ENCODE peak calls at places on chromosomes 12 and 14, in eight cellular contexts. One of them, this sample, is unnamed.

GRCh38 chr12:96876966-96877365 is 30.1 kb upstream of the NEDD1 start:
- DNase-seq in NB4: no peak
- DNase-seq in HCT116: no peak
- DNase-seq in K562: no peak
- DNase-seq in WTC11: no peak
- DNase-seq in H1: no peak
- DNase-seq in A549: no peak
- DNase-seq in endothelial cell of umbilical vein: no peak
- DNase-seq in this sample: no peak

GRCh38 chr12:106049546-106049945 is 89.2 kb downstream of the NUAK1 start:
- DNase-seq in endothelial cell of umbilical vein: no peak
- DNase-seq in A549: no peak
- DNase-seq in WTC11: no peak
- DNase-seq in NB4: no peak
- DNase-seq in K562: no peak
- DNase-seq in HCT116: no peak
- DNase-seq in H1: no peak
- DNase-seq in this sample: no peak

GRCh38 chr12:115149279-115149678 is 465.3 kb upstream of the TBX3 start:
- DNase-seq in HCT116: no peak
- DNase-seq in WTC11: no peak
- DNase-seq in NB4: no peak
- DNase-seq in A549: no peak
- DNase-seq in endothelial cell of umbilical vein: no peak
- DNase-seq in H1: no peak
- DNase-seq in K562: no peak
- DNase-seq in this sample: no peak

GRCh38 chr14:68384881-68385280 is 408.0 kb downstream of the ZFP36L1 start:
- DNase-seq in A549: no peak
- DNase-seq in H1: no peak
- DNase-seq in endothelial cell of umbilical vein: no peak
- DNase-seq in HCT116: no peak
- DNase-seq in NB4: no peak
- DNase-seq in WTC11: no peak
- DNase-seq in K562: no peak
- DNase-seq in this sample: no peak

GRCh38 chr14:103087343-103087835 is 3.4 kb downstream of the LBHD2 start:
- DNase-seq in endothelial cell of umbilical vein: no peak
- DNase-seq in H1: no peak
- DNase-seq in A549: no peak
- DNase-seq in HCT116: no peak
- DNase-seq in NB4: no peak
- DNase-seq in WTC11: no peak
- DNase-seq in K562: no peak
- DNase-seq in this sample: peak; percentile 62

GRCh38 chr12:47773062-47773857 is at the start of gene SLC48A1:
- DNase-seq in H1: peak; percentile 85
- DNase-seq in NB4: peak; percentile 80
- DNase-seq in A549: peak; percentile 72
- DNase-seq in endothelial cell of umbilical vein: peak; percentile 54
- DNase-seq in K562: peak; percentile 94
- DNase-seq in HCT116: no peak
- DNase-seq in WTC11: peak; percentile 80
- DNase-seq in this sample: peak; percentile 97

GRCh38 chr12:131363416-131363815 is 347.5 kb upstream of the SFSWAP start:
- DNase-seq in endothelial cell of umbilical vein: no peak
- DNase-seq in H1: no peak
- DNase-seq in K562: no peak
- DNase-seq in NB4: no peak
- DNase-seq in A549: no peak
- DNase-seq in WTC11: no peak
- DNase-seq in HCT116: no peak
- DNase-seq in this sample: no peak

GRCh38 chr14:54257424-54257823 is 139.4 kb upstream of the CDKN3 start:
- DNase-seq in HCT116: no peak
- DNase-seq in WTC11: no peak
- DNase-seq in K562: no peak
- DNase-seq in H1: no peak
- DNase-seq in endothelial cell of umbilical vein: no peak
- DNase-seq in A549: no peak
- DNase-seq in NB4: no peak
- DNase-seq in this sample: no peak

GRCh38 chr12:92740421-92740820 is 37.6 kb downstream of the PLEKHG7 start:
- DNase-seq in NB4: no peak
- DNase-seq in endothelial cell of umbilical vein: no peak
- DNase-seq in A549: no peak
- DNase-seq in WTC11: no peak
- DNase-seq in HCT116: no peak
- DNase-seq in H1: no peak
- DNase-seq in K562: no peak
- DNase-seq in this sample: no peak

GRCh38 chr14:106318700-106319099 is 792.3 kb downstream of the TMEM121 start:
- DNase-seq in HCT116: no peak
- DNase-seq in endothelial cell of umbilical vein: no peak
- DNase-seq in H1: no peak
- DNase-seq in WTC11: no peak
- DNase-seq in NB4: peak; percentile 3
- DNase-seq in K562: peak; percentile 53
- DNase-seq in A549: no peak
- DNase-seq in this sample: peak; percentile 57

GRCh38 chr12:56271031-56271430 is 4.3 kb downstream of the COQ10A start:
- DNase-seq in NB4: peak; percentile 52
- DNase-seq in HCT116: no peak
- DNase-seq in A549: peak; percentile 48
- DNase-seq in H1: no peak
- DNase-seq in K562: peak; percentile 36
- DNase-seq in WTC11: no peak
- DNase-seq in endothelial cell of umbilical vein: peak; percentile 39
- DNase-seq in this sample: no peak

GRCh38 chr14:72590577-72590976 is 303.3 kb downstream of the DPF3 start:
- DNase-seq in HCT116: no peak
- DNase-seq in A549: no peak
- DNase-seq in H1: no peak
- DNase-seq in NB4: no peak
- DNase-seq in K562: no peak
- DNase-seq in endothelial cell of umbilical vein: no peak
- DNase-seq in WTC11: no peak
- DNase-seq in this sample: no peak

GRCh38 chr12:48810817-48811453 is 7.4 kb upstream of the CACNB3 start:
- DNase-seq in A549: peak; percentile 69
- DNase-seq in HCT116: no peak
- DNase-seq in WTC11: no peak
- DNase-seq in NB4: no peak
- DNase-seq in endothelial cell of umbilical vein: peak; percentile 40
- DNase-seq in H1: no peak
- DNase-seq in K562: no peak
- DNase-seq in this sample: no peak

GRCh38 chr14:60294670-60295069 is 45.6 kb downstream of the PPM1A start:
- DNase-seq in H1: no peak
- DNase-seq in HCT116: no peak
- DNase-seq in A549: no peak
- DNase-seq in NB4: no peak
- DNase-seq in endothelial cell of umbilical vein: peak; percentile 32
- DNase-seq in WTC11: no peak
- DNase-seq in K562: no peak
- DNase-seq in this sample: no peak

GRCh38 chr12:112303004-112303403 is 79.2 kb downstream of the HECTD4 start:
- DNase-seq in K562: no peak
- DNase-seq in WTC11: no peak
- DNase-seq in endothelial cell of umbilical vein: peak; percentile 85
- DNase-seq in A549: peak; percentile 66
- DNase-seq in H1: no peak
- DNase-seq in HCT116: no peak
- DNase-seq in NB4: no peak
- DNase-seq in this sample: no peak

GRCh38 chr14:58296731-58297130 is 1.6 kb upstream of the ARID4A start:
- DNase-seq in HCT116: no peak
- DNase-seq in endothelial cell of umbilical vein: peak; percentile 33
- DNase-seq in NB4: peak; percentile 9
- DNase-seq in K562: no peak
- DNase-seq in A549: no peak
- DNase-seq in WTC11: no peak
- DNase-seq in H1: no peak
- DNase-seq in this sample: no peak

GRCh38 chr14:63986789-63987533 is 134.2 kb downstream of the SYNE2 start:
- DNase-seq in endothelial cell of umbilical vein: no peak
- DNase-seq in NB4: peak; percentile 80
- DNase-seq in H1: no peak
- DNase-seq in A549: peak; percentile 11
- DNase-seq in HCT116: no peak
- DNase-seq in K562: no peak
- DNase-seq in WTC11: no peak
- DNase-seq in this sample: no peak

GRCh38 chr12:49824886-49825285 is 3.3 kb downstream of the NCKAP5L start:
- DNase-seq in K562: no peak
- DNase-seq in H1: no peak
- DNase-seq in A549: no peak
- DNase-seq in NB4: peak; percentile 89
- DNase-seq in HCT116: no peak
- DNase-seq in WTC11: no peak
- DNase-seq in endothelial cell of umbilical vein: peak; percentile 33
- DNase-seq in this sample: no peak

GRCh38 chr14:26993541-26993940 is 395.7 kb upstream of the NOVA1 start:
- DNase-seq in HCT116: no peak
- DNase-seq in H1: no peak
- DNase-seq in endothelial cell of umbilical vein: peak; percentile 15
- DNase-seq in WTC11: no peak
- DNase-seq in K562: no peak
- DNase-seq in NB4: no peak
- DNase-seq in A549: no peak
- DNase-seq in this sample: no peak

GRCh38 chr14:104314251-104314941 is 176.0 kb downstream of the KIF26A start:
- DNase-seq in WTC11: peak; percentile 4
- DNase-seq in A549: no peak
- DNase-seq in endothelial cell of umbilical vein: no peak
- DNase-seq in NB4: no peak
- DNase-seq in H1: no peak
- DNase-seq in HCT116: no peak
- DNase-seq in K562: no peak
- DNase-seq in this sample: no peak

GRCh38 chr14:32623300-32624093 is 294.4 kb downstream of the AKAP6 start:
- DNase-seq in WTC11: no peak
- DNase-seq in HCT116: no peak
- DNase-seq in A549: no peak
- DNase-seq in endothelial cell of umbilical vein: no peak
- DNase-seq in NB4: no peak
- DNase-seq in K562: no peak
- DNase-seq in H1: no peak
- DNase-seq in this sample: no peak

GRCh38 chr12:90902596-90902995 is 52.4 kb downstream of the CCER1 start:
- DNase-seq in WTC11: no peak
- DNase-seq in HCT116: no peak
- DNase-seq in A549: no peak
- DNase-seq in H1: no peak
- DNase-seq in endothelial cell of umbilical vein: no peak
- DNase-seq in NB4: no peak
- DNase-seq in K562: no peak
- DNase-seq in this sample: no peak

GRCh38 chr12:90910958-90911357 is 44.0 kb downstream of the CCER1 start:
- DNase-seq in WTC11: no peak
- DNase-seq in endothelial cell of umbilical vein: peak; percentile 25
- DNase-seq in K562: no peak
- DNase-seq in HCT116: no peak
- DNase-seq in A549: no peak
- DNase-seq in NB4: no peak
- DNase-seq in H1: no peak
- DNase-seq in this sample: no peak

GRCh38 chr12:90905691-90906370 is 49.1 kb downstream of the CCER1 start:
- DNase-seq in A549: no peak
- DNase-seq in endothelial cell of umbilical vein: peak; percentile 15
- DNase-seq in H1: no peak
- DNase-seq in HCT116: no peak
- DNase-seq in WTC11: no peak
- DNase-seq in NB4: no peak
- DNase-seq in K562: no peak
- DNase-seq in this sample: no peak

GRCh38 chr12:90909069-90909676 is 45.8 kb downstream of the CCER1 start:
- DNase-seq in K562: no peak
- DNase-seq in WTC11: peak; percentile 35
- DNase-seq in NB4: peak; percentile 37
- DNase-seq in HCT116: peak; percentile 38
- DNase-seq in H1: peak; percentile 46
- DNase-seq in A549: peak; percentile 59
- DNase-seq in endothelial cell of umbilical vein: peak; percentile 67
- DNase-seq in this sample: peak; percentile 17

GRCh38 chr12:90908465-90908864 is 46.5 kb downstream of the CCER1 start:
- DNase-seq in A549: peak; percentile 10
- DNase-seq in WTC11: no peak
- DNase-seq in HCT116: no peak
- DNase-seq in NB4: no peak
- DNase-seq in K562: no peak
- DNase-seq in endothelial cell of umbilical vein: peak; percentile 69
- DNase-seq in H1: no peak
- DNase-seq in this sample: no peak
- TF ChIP-seq MAX in A549: no peak
- TF ChIP-seq MAX in WTC11: no peak
- TF ChIP-seq MAX in HCT116: no peak
- TF ChIP-seq MAX in NB4: no peak
- TF ChIP-seq MAX in K562: no peak
- TF ChIP-seq MAX in endothelial cell of umbilical vein: no peak
- TF ChIP-seq MAX in H1: no peak
- TF ChIP-seq MAX in this sample: no peak

DNA sequence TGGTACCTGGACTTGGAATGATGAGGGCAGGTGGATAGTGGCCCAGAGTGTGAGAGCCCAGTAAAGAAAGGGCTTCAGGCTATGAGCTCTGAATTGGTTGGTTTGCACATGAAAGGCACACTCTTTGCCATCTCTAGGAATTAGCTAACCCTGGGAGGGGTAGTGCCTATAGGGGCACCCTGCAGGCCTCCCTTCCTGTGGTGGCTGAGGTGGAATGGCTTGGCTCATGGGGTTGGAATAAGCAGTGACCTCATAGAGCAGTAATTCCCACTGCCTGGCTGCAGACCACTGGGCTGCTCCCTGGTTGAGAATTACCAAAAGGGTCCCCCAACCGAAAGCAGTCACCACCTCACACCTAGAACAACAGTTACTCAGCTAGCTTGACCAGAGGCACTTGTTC is 42.7 kb downstream of the ASCL4 start:
- DNase-seq in A549: no peak
- DNase-seq in K562: no peak
- DNase-seq in endothelial cell of umbilical vein: no peak
- DNase-seq in HCT116: no peak
- DNase-seq in WTC11: no peak
- DNase-seq in H1: no peak
- DNase-seq in NB4: no peak
- DNase-seq in this sample: no peak
- TF ChIP-seq MAX in A549: no peak
- TF ChIP-seq MAX in K562: no peak
- TF ChIP-seq MAX in endothelial cell of umbilical vein: no peak
- TF ChIP-seq MAX in HCT116: no peak
- TF ChIP-seq MAX in WTC11: no peak
- TF ChIP-seq MAX in H1: no peak
- TF ChIP-seq MAX in NB4: no peak
- TF ChIP-seq MAX in this sample: no peak

GRCh38 chr12:42716521-42716920 is 127.0 kb upstream of the PRICKLE1 start:
- DNase-seq in A549: no peak
- DNase-seq in H1: no peak
- DNase-seq in HCT116: no peak
- DNase-seq in K562: no peak
- DNase-seq in endothelial cell of umbilical vein: peak; percentile 89
- DNase-seq in WTC11: no peak
- DNase-seq in NB4: peak; percentile 83
- DNase-seq in this sample: no peak
- TF ChIP-seq MAX in A549: no peak
- TF ChIP-seq MAX in H1: no peak
- TF ChIP-seq MAX in HCT116: no peak
- TF ChIP-seq MAX in K562: no peak
- TF ChIP-seq MAX in endothelial cell of umbilical vein: no peak
- TF ChIP-seq MAX in WTC11: no peak
- TF ChIP-seq MAX in NB4: no peak
- TF ChIP-seq MAX in this sample: no peak

GRCh38 chr14:65948302-65948701 is 535.8 kb downstream of the FUT8 start:
- DNase-seq in endothelial cell of umbilical vein: no peak
- DNase-seq in NB4: no peak
- DNase-seq in A549: no peak
- DNase-seq in WTC11: no peak
- DNase-seq in H1: no peak
- DNase-seq in K562: no peak
- DNase-seq in HCT116: no peak
- DNase-seq in this sample: no peak
- TF ChIP-seq MAX in endothelial cell of umbilical vein: no peak
- TF ChIP-seq MAX in NB4: no peak
- TF ChIP-seq MAX in A549: no peak
- TF ChIP-seq MAX in WTC11: no peak
- TF ChIP-seq MAX in H1: no peak
- TF ChIP-seq MAX in K562: no peak
- TF ChIP-seq MAX in HCT116: no peak
- TF ChIP-seq MAX in this sample: no peak

This sample was measured in SK-N-SH.